ENCODE peak calls at places on chromosomes 13 and 19, in nine cellular contexts. One of them, this sample, is unnamed.

GRCh38 chr19:40503300-40503699 is 36.5 kb downstream of the SPTBN4 start:
- DNase-seq in CD8-positive, alpha-beta T cell: no peak
- DNase-seq in bronchial epithelial cell: no peak
- DNase-seq in heart left ventricle: no peak
- DNase-seq in pancreas: no peak
- DNase-seq in fibroblast of lung: no peak
- DNase-seq in GM23338: peak
- DNase-seq in fibroblast of mammary gland: no peak
- DNase-seq in ovary: no peak
- DNase-seq in this sample: no peak

GRCh38 chr19:40523322-40524047 is 53.2 kb upstream of the SHKBP1 start:
- DNase-seq in CD8-positive, alpha-beta T cell: no peak
- DNase-seq in pancreas: peak
- DNase-seq in bronchial epithelial cell: peak
- DNase-seq in heart left ventricle: peak
- DNase-seq in fibroblast of lung: peak
- DNase-seq in ovary: no peak
- DNase-seq in GM23338: peak
- DNase-seq in fibroblast of mammary gland: peak
- DNase-seq in this sample: peak

GRCh38 chr13:30715837-30716236 is 19.5 kb upstream of the ALOX5AP start:
- DNase-seq in fibroblast of mammary gland: no peak
- DNase-seq in CD8-positive, alpha-beta T cell: no peak
- DNase-seq in heart left ventricle: peak
- DNase-seq in pancreas: no peak
- DNase-seq in GM23338: no peak
- DNase-seq in ovary: no peak
- DNase-seq in fibroblast of lung: no peak
- DNase-seq in bronchial epithelial cell: peak
- DNase-seq in this sample: peak

GRCh38 chr19:52343548-52343947 is 7.5 kb downstream of the ZNF610 start:
- DNase-seq in ovary: peak
- DNase-seq in CD8-positive, alpha-beta T cell: peak
- DNase-seq in bronchial epithelial cell: peak
- DNase-seq in fibroblast of mammary gland: peak
- DNase-seq in GM23338: peak
- DNase-seq in pancreas: peak
- DNase-seq in fibroblast of lung: peak
- DNase-seq in heart left ventricle: peak
- DNase-seq in this sample: peak

GRCh38 chr13:50729177-50729576 is 114.3 kb downstream of the DLEU7 start:
- DNase-seq in pancreas: no peak
- DNase-seq in ovary: no peak
- DNase-seq in fibroblast of mammary gland: no peak
- DNase-seq in heart left ventricle: no peak
- DNase-seq in fibroblast of lung: no peak
- DNase-seq in CD8-positive, alpha-beta T cell: no peak
- DNase-seq in bronchial epithelial cell: no peak
- DNase-seq in GM23338: no peak
- DNase-seq in this sample: no peak

GRCh38 chr13:98454389-98454881 is 122.5 kb downstream of the STK24 start:
- DNase-seq in bronchial epithelial cell: peak
- DNase-seq in CD8-positive, alpha-beta T cell: no peak
- DNase-seq in fibroblast of lung: peak
- DNase-seq in fibroblast of mammary gland: peak
- DNase-seq in heart left ventricle: no peak
- DNase-seq in GM23338: no peak
- DNase-seq in pancreas: no peak
- DNase-seq in ovary: no peak
- DNase-seq in this sample: peak

GRCh38 chr13:94673841-94674240 is 38.5 kb downstream of the SOX21 start:
- DNase-seq in CD8-positive, alpha-beta T cell: no peak
- DNase-seq in GM23338: peak
- DNase-seq in fibroblast of lung: no peak
- DNase-seq in bronchial epithelial cell: no peak
- DNase-seq in pancreas: no peak
- DNase-seq in heart left ventricle: no peak
- DNase-seq in ovary: no peak
- DNase-seq in fibroblast of mammary gland: no peak
- DNase-seq in this sample: no peak

GRCh38 chr13:35512271-35512920 is 35.9 kb upstream of the MAB21L1 start:
- DNase-seq in fibroblast of lung: peak
- DNase-seq in CD8-positive, alpha-beta T cell: no peak
- DNase-seq in heart left ventricle: no peak
- DNase-seq in pancreas: no peak
- DNase-seq in GM23338: no peak
- DNase-seq in fibroblast of mammary gland: peak
- DNase-seq in ovary: peak
- DNase-seq in bronchial epithelial cell: peak
- DNase-seq in this sample: peak

GRCh38 chr13:39326471-39326870 is 276.5 kb downstream of the LHFPL6 start:
- DNase-seq in ovary: no peak
- DNase-seq in heart left ventricle: no peak
- DNase-seq in CD8-positive, alpha-beta T cell: no peak
- DNase-seq in bronchial epithelial cell: no peak
- DNase-seq in pancreas: no peak
- DNase-seq in fibroblast of lung: no peak
- DNase-seq in GM23338: no peak
- DNase-seq in fibroblast of mammary gland: peak
- DNase-seq in this sample: peak

GRCh38 chr19:45767410-45767880 is 1.6 kb downstream of the SIX5 start:
- DNase-seq in CD8-positive, alpha-beta T cell: no peak
- DNase-seq in bronchial epithelial cell: peak
- DNase-seq in heart left ventricle: peak
- DNase-seq in fibroblast of mammary gland: peak
- DNase-seq in fibroblast of lung: peak
- DNase-seq in GM23338: peak
- DNase-seq in ovary: peak
- DNase-seq in pancreas: peak
- DNase-seq in this sample: peak

GRCh38 chr19:5205388-5205787 is 135.2 kb downstream of the PTPRS start:
- DNase-seq in ovary: no peak
- DNase-seq in CD8-positive, alpha-beta T cell: no peak
- DNase-seq in bronchial epithelial cell: no peak
- DNase-seq in heart left ventricle: no peak
- DNase-seq in fibroblast of lung: no peak
- DNase-seq in GM23338: no peak
- DNase-seq in fibroblast of mammary gland: no peak
- DNase-seq in pancreas: no peak
- DNase-seq in this sample: no peak

GRCh38 chr13:110421696-110422395 is 114.8 kb downstream of the COL4A2 start:
- DNase-seq in bronchial epithelial cell: no peak
- DNase-seq in pancreas: no peak
- DNase-seq in fibroblast of lung: peak
- DNase-seq in fibroblast of mammary gland: peak
- DNase-seq in GM23338: no peak
- DNase-seq in ovary: no peak
- DNase-seq in CD8-positive, alpha-beta T cell: no peak
- DNase-seq in heart left ventricle: no peak
- DNase-seq in this sample: peak

GRCh38 chr19:41545547-41545946 is 30.4 kb upstream of the CEACAM21 start:
- DNase-seq in heart left ventricle: no peak
- DNase-seq in GM23338: no peak
- DNase-seq in ovary: no peak
- DNase-seq in CD8-positive, alpha-beta T cell: no peak
- DNase-seq in fibroblast of mammary gland: no peak
- DNase-seq in fibroblast of lung: no peak
- DNase-seq in pancreas: no peak
- DNase-seq in bronchial epithelial cell: no peak
- DNase-seq in this sample: no peak

GRCh38 chr19:11281336-11282049 is 14.5 kb upstream of the TSPAN16 start:
- DNase-seq in heart left ventricle: no peak
- DNase-seq in bronchial epithelial cell: peak
- DNase-seq in pancreas: no peak
- DNase-seq in fibroblast of mammary gland: no peak
- DNase-seq in CD8-positive, alpha-beta T cell: no peak
- DNase-seq in ovary: no peak
- DNase-seq in GM23338: no peak
- DNase-seq in fibroblast of lung: no peak
- DNase-seq in this sample: no peak

GRCh38 chr19:11284535-11284934 is 11.4 kb upstream of the TSPAN16 start:
- DNase-seq in ovary: no peak
- DNase-seq in fibroblast of lung: no peak
- DNase-seq in heart left ventricle: no peak
- DNase-seq in bronchial epithelial cell: no peak
- DNase-seq in CD8-positive, alpha-beta T cell: no peak
- DNase-seq in GM23338: no peak
- DNase-seq in pancreas: no peak
- DNase-seq in fibroblast of mammary gland: no peak
- DNase-seq in this sample: no peak

GRCh38 chr19:11291415-11291814 is 4.5 kb upstream of the TSPAN16 start:
- DNase-seq in fibroblast of mammary gland: no peak
- DNase-seq in bronchial epithelial cell: no peak
- DNase-seq in CD8-positive, alpha-beta T cell: no peak
- DNase-seq in pancreas: no peak
- DNase-seq in ovary: no peak
- DNase-seq in GM23338: no peak
- DNase-seq in fibroblast of lung: no peak
- DNase-seq in heart left ventricle: no peak
- DNase-seq in this sample: no peak

GRCh38 chr19:11288349-11288748 is 7.6 kb upstream of the TSPAN16 start:
- DNase-seq in fibroblast of mammary gland: peak
- DNase-seq in GM23338: peak
- DNase-seq in fibroblast of lung: no peak
- DNase-seq in heart left ventricle: no peak
- DNase-seq in ovary: no peak
- DNase-seq in CD8-positive, alpha-beta T cell: no peak
- DNase-seq in bronchial epithelial cell: peak
- DNase-seq in pancreas: no peak
- DNase-seq in this sample: peak

GRCh38 chr19:11286312-11286974 is 9.5 kb upstream of the TSPAN16 start:
- DNase-seq in heart left ventricle: peak
- DNase-seq in fibroblast of lung: peak
- DNase-seq in ovary: no peak
- DNase-seq in pancreas: no peak
- DNase-seq in fibroblast of mammary gland: peak
- DNase-seq in CD8-positive, alpha-beta T cell: no peak
- DNase-seq in bronchial epithelial cell: peak
- DNase-seq in GM23338: no peak
- DNase-seq in this sample: peak
- TF ChIP-seq CTCF in heart left ventricle: peak
- TF ChIP-seq CTCF in fibroblast of lung: peak
- TF ChIP-seq CTCF in ovary: peak
- TF ChIP-seq CTCF in pancreas: no peak
- TF ChIP-seq CTCF in fibroblast of mammary gland: peak
- TF ChIP-seq CTCF in CD8-positive, alpha-beta T cell: no peak
- TF ChIP-seq CTCF in bronchial epithelial cell: no peak
- TF ChIP-seq CTCF in GM23338: no peak
- TF ChIP-seq CTCF in this sample: peak

GRCh38 chr19:1136201-1136600 is 32.4 kb downstream of the GPX4 start:
- DNase-seq in fibroblast of mammary gland: no peak
- DNase-seq in pancreas: no peak
- DNase-seq in heart left ventricle: no peak
- DNase-seq in GM23338: no peak
- DNase-seq in ovary: no peak
- DNase-seq in bronchial epithelial cell: no peak
- DNase-seq in fibroblast of lung: no peak
- DNase-seq in CD8-positive, alpha-beta T cell: no peak
- DNase-seq in this sample: no peak
- H3K4me3 ChIP-seq in fibroblast of mammary gland: no peak
- H3K4me3 ChIP-seq in pancreas: no peak
- H3K4me3 ChIP-seq in heart left ventricle: no peak
- H3K4me3 ChIP-seq in GM23338: no peak
- H3K4me3 ChIP-seq in ovary: no peak
- H3K4me3 ChIP-seq in bronchial epithelial cell: no peak
- H3K4me3 ChIP-seq in fibroblast of lung: no peak
- H3K4me3 ChIP-seq in CD8-positive, alpha-beta T cell: no peak
- H3K4me3 ChIP-seq in this sample: no peak

DNA sequence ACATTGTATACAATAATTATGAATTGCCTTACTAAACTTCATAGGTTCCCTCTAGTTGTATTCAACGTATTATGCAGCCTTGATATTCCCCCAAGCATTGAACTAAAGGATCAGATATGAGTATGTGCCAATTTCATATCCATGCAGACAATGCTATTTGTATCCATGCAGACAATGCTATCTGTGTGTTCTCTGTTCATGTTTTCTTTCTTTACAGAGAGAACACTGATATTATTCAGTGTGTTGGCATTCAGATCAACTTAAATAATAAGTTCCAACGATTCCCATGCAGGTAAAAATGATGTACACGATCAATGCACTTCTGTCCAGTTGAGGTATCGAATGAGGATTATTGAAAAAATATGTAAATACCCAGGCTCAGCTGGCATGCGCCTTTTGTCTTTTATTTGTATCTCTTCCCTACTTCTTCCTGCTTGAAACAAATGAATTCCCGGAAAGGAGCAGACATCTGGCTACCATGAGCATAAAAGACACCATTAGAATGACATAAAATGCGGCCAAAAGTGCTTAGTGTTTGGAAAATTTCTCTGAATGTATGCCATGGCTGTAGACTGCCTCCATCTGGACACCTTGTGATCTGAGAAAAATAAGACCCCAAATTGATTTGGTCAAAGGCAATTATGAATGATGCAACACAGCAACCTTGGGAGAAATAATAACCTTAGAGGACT is 731.5 kb downstream of the SLITRK1 start:
- DNase-seq in fibroblast of mammary gland: peak
- DNase-seq in bronchial epithelial cell: no peak
- DNase-seq in ovary: no peak
- DNase-seq in GM23338: peak
- DNase-seq in heart left ventricle: no peak
- DNase-seq in pancreas: no peak
- DNase-seq in CD8-positive, alpha-beta T cell: no peak
- DNase-seq in fibroblast of lung: no peak
- DNase-seq in this sample: peak
- TF ChIP-seq CTCF in fibroblast of mammary gland: peak
- TF ChIP-seq CTCF in bronchial epithelial cell: no peak
- TF ChIP-seq CTCF in ovary: no peak
- TF ChIP-seq CTCF in GM23338: no peak
- TF ChIP-seq CTCF in heart left ventricle: no peak
- TF ChIP-seq CTCF in pancreas: no peak
- TF ChIP-seq CTCF in CD8-positive, alpha-beta T cell: no peak
- TF ChIP-seq CTCF in fibroblast of lung: no peak
- TF ChIP-seq CTCF in this sample: no peak

GRCh38 chr13:47139519-47139918 is 242.7 kb upstream of the HTR2A start:
- DNase-seq in pancreas: no peak
- DNase-seq in heart left ventricle: no peak
- DNase-seq in GM23338: no peak
- DNase-seq in bronchial epithelial cell: no peak
- DNase-seq in CD8-positive, alpha-beta T cell: no peak
- DNase-seq in fibroblast of lung: no peak
- DNase-seq in fibroblast of mammary gland: no peak
- DNase-seq in ovary: no peak
- DNase-seq in this sample: no peak

GRCh38 chr13:47135800-47136658 is 239.2 kb upstream of the HTR2A start:
- DNase-seq in GM23338: no peak
- DNase-seq in fibroblast of mammary gland: no peak
- DNase-seq in CD8-positive, alpha-beta T cell: no peak
- DNase-seq in pancreas: no peak
- DNase-seq in bronchial epithelial cell: no peak
- DNase-seq in fibroblast of lung: no peak
- DNase-seq in heart left ventricle: no peak
- DNase-seq in ovary: no peak
- DNase-seq in this sample: no peak

GRCh38 chr13:47133024-47133445 is 236.2 kb upstream of the HTR2A start:
- DNase-seq in pancreas: no peak
- DNase-seq in GM23338: no peak
- DNase-seq in ovary: no peak
- DNase-seq in CD8-positive, alpha-beta T cell: no peak
- DNase-seq in heart left ventricle: no peak
- DNase-seq in bronchial epithelial cell: no peak
- DNase-seq in fibroblast of lung: peak
- DNase-seq in fibroblast of mammary gland: peak
- DNase-seq in this sample: no peak

GRCh38 chr13:47134939-47135489 is 238.2 kb upstream of the HTR2A start:
- DNase-seq in pancreas: no peak
- DNase-seq in heart left ventricle: no peak
- DNase-seq in GM23338: no peak
- DNase-seq in CD8-positive, alpha-beta T cell: no peak
- DNase-seq in bronchial epithelial cell: no peak
- DNase-seq in fibroblast of mammary gland: no peak
- DNase-seq in fibroblast of lung: no peak
- DNase-seq in ovary: no peak
- DNase-seq in this sample: no peak

GRCh38 chr13:47136659-47136975 is 239.8 kb upstream of the HTR2A start:
- DNase-seq in ovary: no peak
- DNase-seq in fibroblast of mammary gland: no peak
- DNase-seq in GM23338: no peak
- DNase-seq in pancreas: no peak
- DNase-seq in fibroblast of lung: no peak
- DNase-seq in CD8-positive, alpha-beta T cell: no peak
- DNase-seq in bronchial epithelial cell: no peak
- DNase-seq in heart left ventricle: no peak
- DNase-seq in this sample: no peak
- H3K4me3 ChIP-seq in ovary: no peak
- H3K4me3 ChIP-seq in fibroblast of mammary gland: no peak
- H3K4me3 ChIP-seq in GM23338: no peak
- H3K4me3 ChIP-seq in pancreas: no peak
- H3K4me3 ChIP-seq in fibroblast of lung: no peak
- H3K4me3 ChIP-seq in CD8-positive, alpha-beta T cell: no peak
- H3K4me3 ChIP-seq in bronchial epithelial cell: no peak
- H3K4me3 ChIP-seq in heart left ventricle: no peak
- H3K4me3 ChIP-seq in this sample: no peak

This sample was measured in cardiac fibroblast.